ENCODE peak calls at places on chromosomes 3 and 15, in five cellular contexts. O is H1, Q is heart right ventricle, D is ovary, M is Panc1. K is an unnamed sample.

GRCh38 chr3:118938183-118938961 is 96.3 kb downstream of the IGSF11 start:
- DNase-seq in O (no peak), Q (no peak), D (no peak), M (no peak), K (no peak)

GRCh38 chr3:194632983-194633348 is 253 bp downstream of the TMEM44 start:
- DNase-seq in O (peak), Q (no peak), D (no peak), M (no peak), K (no peak)

GRCh38 chr3:187076297-187076696 is 63.0 kb downstream of the RPL39L start:
- DNase-seq in O (no peak), Q (no peak), D (no peak), M (no peak), K (no peak)

GRCh38 chr15:51738553-51738952 is 1.1 kb upstream of the LYSMD2 start:
- DNase-seq in O (no peak), Q (no peak), D (no peak), M (no peak), K (no peak)

GRCh38 chr3:100348727-100349126 is 14.2 kb downstream of the NIT2 start:
- DNase-seq in O (no peak), Q (no peak), D (no peak), M (no peak), K (no peak)

GRCh38 chr3:38039101-38039898 is at the start of gene DLEC1:
- DNase-seq in O (peak), Q (peak), D (peak), M (no peak), K (peak)

GRCh38 chr3:122940628-122941086 is 86.9 kb downstream of the SEMA5B start:
- DNase-seq in O (no peak), Q (peak), D (peak), M (no peak), K (no peak)

GRCh38 chr3:190513409-190514162 is at the start of gene IL1RAP:
- DNase-seq in O (peak), Q (peak), D (peak), M (peak), K (peak)

GRCh38 chr3:8460815-8461482 is 40.7 kb upstream of the LMCD1 start:
- DNase-seq in O (no peak), Q (no peak), D (no peak), M (no peak), K (no peak)

GRCh38 chr3:62044874-62045273 is 328.5 kb downstream of the FEZF2 start:
- DNase-seq in O (no peak), Q (no peak), D (no peak), M (no peak), K (no peak)

GRCh38 chr3:146148468-146148931 is 12.5 kb downstream of the PLOD2 start:
- DNase-seq in O (no peak), Q (no peak), D (no peak), M (no peak), K (no peak)

GRCh38 chr15:92184679-92185230 is 208.9 kb upstream of the ST8SIA2 start:
- DNase-seq in O (no peak), Q (no peak), D (no peak), M (no peak), K (no peak)

GRCh38 chr3:20307378-20307777 is 121.4 kb upstream of the SGO1 start:
- DNase-seq in O (no peak), Q (no peak), D (no peak), M (no peak), K (no peak)

GRCh38 chr3:150147776-150148175 is 177.1 kb upstream of the PFN2 start:
- DNase-seq in O (no peak), Q (no peak), D (no peak), M (no peak), K (no peak)

GRCh38 chr3:17605032-17605431 is 137.4 kb downstream of the TBC1D5 start:
- DNase-seq in O (no peak), Q (no peak), D (no peak), M (no peak), K (no peak)

GRCh38 chr3:104279617-104280016 is 1087.1 kb upstream of the ALCAM start:
- DNase-seq in O (no peak), Q (no peak), D (no peak), M (no peak), K (no peak)

GRCh38 chr3:107117156-107117555 is 260.1 kb upstream of the CCDC54 start:
- DNase-seq in O (no peak), Q (no peak), D (no peak), M (no peak), K (no peak)

GRCh38 chr15:59166601-59167265 is 39.9 kb upstream of the LDHAL6B start:
- DNase-seq in O (no peak), Q (no peak), D (no peak), M (no peak), K (no peak)

GRCh38 chr15:59169337-59169736 is 37.3 kb upstream of the LDHAL6B start:
- DNase-seq in O (no peak), Q (no peak), D (no peak), M (no peak), K (no peak)

GRCh38 chr15:59166156-59166555 is 40.5 kb upstream of the LDHAL6B start:
- DNase-seq in O (no peak), Q (no peak), D (no peak), M (no peak), K (no peak)

GRCh38 chr15:59168536-59168935 is 38.1 kb upstream of the LDHAL6B start:
- DNase-seq in O (no peak), Q (no peak), D (peak), M (no peak), K (no peak)

DNA sequence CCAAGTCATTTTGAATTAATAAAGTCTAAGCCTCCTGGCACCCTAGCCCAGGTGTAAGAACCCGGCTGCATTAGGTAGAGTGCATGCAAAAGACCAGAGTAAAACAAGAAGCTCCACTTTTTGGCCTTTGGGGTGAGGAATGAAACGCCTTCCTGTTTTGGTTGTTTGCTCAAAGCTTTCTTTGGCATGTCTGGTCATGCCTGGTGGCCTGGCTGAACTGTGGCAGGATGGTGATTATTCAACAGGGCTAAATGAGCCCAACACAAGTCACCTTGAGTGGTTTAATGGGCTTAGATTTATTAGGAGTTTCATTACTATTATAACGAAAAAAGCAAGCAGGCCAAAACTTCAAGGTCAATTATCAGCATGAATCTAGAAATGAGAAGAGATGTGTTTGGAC is 40.9 kb upstream of the LDHAL6B start:
- DNase-seq in O (no peak), Q (no peak), D (peak), M (no peak), K (no peak)
- H3K27ac ChIP-seq in O (no peak), Q (no peak), D (no peak), M (no peak), K (no peak)

GRCh38 chr15:37034835-37035234 is 65.5 kb downstream of the MEIS2 start:
- DNase-seq in O (no peak), Q (no peak), D (no peak), M (no peak), K (no peak)
- H3K27ac ChIP-seq in O (no peak), Q (peak), D (no peak), M (no peak), K (no peak)

GRCh38 chr15:101017041-101017754 is 98.0 kb downstream of the LRRK1 start:
- DNase-seq in O (peak), Q (no peak), D (no peak), M (no peak), K (no peak)
- H3K27ac ChIP-seq in O (no peak), Q (no peak), D (no peak), M (no peak), K (no peak)

GRCh38 chr15:68793776-68794175 is 26.9 kb downstream of the ANP32A start:
- DNase-seq in O (no peak), Q (no peak), D (no peak), M (no peak), K (no peak)
- H3K27ac ChIP-seq in O (no peak), Q (peak), D (no peak), M (no peak), K (no peak)

GRCh38 chr15:41620536-41621199 is 39.5 kb upstream of the MGA start:
- DNase-seq in O (no peak), Q (no peak), D (no peak), M (peak), K (no peak)
- H3K27ac ChIP-seq in O (no peak), Q (peak), D (peak), M (peak), K (no peak)

GRCh38 chr3:101827211-101828174 is 21.8 kb upstream of the NFKBIZ start:
- DNase-seq in O (peak), Q (peak), D (peak), M (no peak), K (peak)
- H3K27ac ChIP-seq in O (peak), Q (peak), D (peak), M (peak), K (peak)

DNA sequence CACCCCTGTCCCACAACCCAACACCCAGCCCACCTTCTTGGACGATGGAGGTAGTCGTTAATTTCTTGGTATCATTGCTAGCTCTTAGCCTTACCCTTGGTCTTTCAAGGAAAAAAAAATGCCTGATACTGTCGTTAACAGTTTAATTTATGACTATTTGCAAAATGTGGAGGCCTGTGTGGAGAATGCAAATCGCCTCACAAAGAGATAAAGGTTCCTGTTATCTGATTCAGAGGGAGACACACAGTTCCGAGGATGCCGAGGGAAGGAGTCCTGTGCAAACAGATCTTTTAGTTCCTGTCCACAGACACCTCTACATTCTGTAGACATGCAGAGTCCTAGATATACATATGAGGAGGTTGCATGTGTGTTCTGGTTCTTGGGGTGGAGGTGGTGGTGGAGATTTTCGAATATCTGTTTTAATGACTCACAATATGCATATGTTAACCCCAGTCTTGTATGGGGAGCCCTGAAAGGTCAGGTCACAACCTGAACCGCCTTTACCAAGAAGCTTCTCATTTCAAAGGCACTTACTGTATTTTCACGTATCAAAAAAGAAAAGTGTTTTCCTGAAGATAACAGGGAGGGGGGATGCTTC is 5.6 kb downstream of the NR2F2 start:
- DNase-seq in O (no peak), Q (no peak), D (no peak), M (no peak), K (no peak)
- H3K27ac ChIP-seq in O (no peak), Q (peak), D (peak), M (peak), K (no peak)

DNA sequence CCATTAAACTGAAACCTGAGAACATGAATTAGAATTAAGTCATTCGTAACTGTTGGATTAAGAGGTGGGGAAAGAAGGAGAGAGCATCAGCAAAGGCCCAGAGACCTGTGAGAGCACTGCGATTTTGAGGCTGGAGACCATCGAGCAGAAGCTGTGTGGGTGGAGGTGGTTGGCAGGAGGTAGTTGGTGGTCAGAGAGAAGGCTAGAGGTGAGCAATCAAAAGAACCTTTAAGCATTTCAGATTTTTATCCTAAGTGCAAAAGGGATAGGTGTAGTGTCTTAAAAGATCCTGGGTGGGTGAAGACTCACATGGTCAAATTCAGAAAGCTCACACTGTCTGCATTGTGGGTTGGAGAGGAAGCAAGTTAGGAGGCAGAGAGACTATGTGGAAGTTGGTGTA is 65.1 kb upstream of the TEX264 start:
- DNase-seq in O (no peak), Q (no peak), D (no peak), M (no peak), K (no peak)
- H3K27ac ChIP-seq in O (no peak), Q (no peak), D (no peak), M (no peak), K (no peak)